ENCODE peak calls at places on chromosomes 2 and 18, in five cellular contexts. V is upper lobe of left lung, Q is stomach, F is HCT116, L is GM23338. O is an unnamed sample.

GRCh38 chr2:237459741-237460174 is 27.3 kb upstream of the MLPH start:
- DNase-seq in V (no peak), Q (no peak), L (no peak), F (no peak), O (no peak)

GRCh38 chr2:150162241-150162942 is 325.1 kb downstream of the RND3 start:
- DNase-seq in V (no peak), Q (no peak), L (no peak), F (no peak), O (no peak)

GRCh38 chr2:237581326-237581725 is 9.2 kb downstream of the RAB17 start:
- DNase-seq in L (no peak), V (no peak), F (no peak), Q (no peak), O (no peak)

GRCh38 chr2:213627835-213628234 is 343.6 kb downstream of the SPAG16 start:
- DNase-seq in Q (no peak), V (no peak), L (no peak), F (no peak), O (no peak)

GRCh38 chr2:117342415-117342814 is 472.1 kb upstream of the DDX18 start:
- DNase-seq in V (no peak), Q (no peak), L (no peak), F (no peak), O (no peak)

GRCh38 chr2:69583434-69583833 is 60.1 kb downstream of the AAK1 start:
- DNase-seq in V (no peak), F (no peak), Q (no peak), L (no peak), O (no peak)

GRCh38 chr18:76436342-76436741 is 58.7 kb downstream of the ZNF516 start:
- DNase-seq in L (no peak), Q (no peak), V (no peak), F (no peak), O (no peak)

GRCh38 chr18:10705291-10705690 is 179.5 kb downstream of the NAPG start:
- DNase-seq in Q (no peak), V (no peak), F (no peak), L (no peak), O (no peak)

GRCh38 chr2:46135936-46136335 is 161.3 kb upstream of the EPAS1 start:
- DNase-seq in L (no peak), V (no peak), Q (no peak), F (no peak), O (no peak)

GRCh38 chr2:9167718-9168657 is 38.6 kb upstream of the ASAP2 start:
- DNase-seq in Q (peak), F (no peak), V (no peak), L (no peak), O (no peak)

GRCh38 chr2:73985318-73986084 is 791 bp downstream of the TET3 start:
- DNase-seq in L (peak), Q (peak), V (peak), F (no peak), O (no peak)

GRCh38 chr2:73984203-73984921 is at the start of gene TET3:
- DNase-seq in F (no peak), Q (peak), V (peak), L (peak), O (no peak)

GRCh38 chr2:73986085-73986680 is 1.5 kb downstream of the TET3 start:
- DNase-seq in F (no peak), Q (peak), V (no peak), L (no peak), O (no peak)

GRCh38 chr2:73983322-73984202 is 1.1 kb upstream of the TET3 start:
- DNase-seq in V (peak), L (peak), Q (peak), F (peak), O (peak)

DNA sequence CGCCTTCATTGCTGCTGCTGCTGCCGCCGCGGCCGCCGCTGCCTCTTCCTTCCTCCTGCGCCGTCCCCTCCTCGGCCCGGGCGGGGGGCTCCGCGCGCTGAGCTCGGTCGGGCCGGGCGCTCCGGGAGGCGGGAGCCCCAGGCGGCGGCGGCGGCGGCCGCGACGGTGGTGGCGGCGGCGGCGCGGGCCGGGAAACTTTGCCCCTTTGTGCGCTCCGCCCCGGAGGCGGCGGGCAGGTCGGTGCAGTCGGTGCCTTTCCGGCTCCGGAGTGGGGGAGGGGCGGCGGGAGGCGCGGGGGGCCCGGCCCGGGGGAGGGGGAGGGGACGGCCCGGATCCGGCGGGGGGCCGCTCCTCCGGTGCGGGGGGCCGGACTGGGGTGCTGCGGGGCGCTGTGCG is 210 bp downstream of the TET3 start:
- DNase-seq in V (peak), Q (peak), F (no peak), L (peak), O (no peak)
- TF ChIP-seq POLR2AphosphoS5 in V (no peak), Q (no peak), F (no peak), L (no peak), O (no peak)

GRCh38 chr2:73920577-73921545 is 5.8 kb upstream of the DGUOK start:
- DNase-seq in V (peak), Q (peak), L (peak), F (peak), O (no peak)

GRCh38 chr2:73917696-73918207 is 8.9 kb upstream of the DGUOK start:
- DNase-seq in F (no peak), Q (no peak), V (no peak), L (no peak), O (no peak)

GRCh38 chr2:73919596-73920228 is 7.0 kb upstream of the DGUOK start:
- DNase-seq in L (no peak), F (no peak), Q (no peak), V (no peak), O (no peak)

GRCh38 chr2:73917296-73917695 is 9.4 kb upstream of the DGUOK start:
- DNase-seq in Q (no peak), F (no peak), L (no peak), V (no peak), O (no peak)

DNA sequence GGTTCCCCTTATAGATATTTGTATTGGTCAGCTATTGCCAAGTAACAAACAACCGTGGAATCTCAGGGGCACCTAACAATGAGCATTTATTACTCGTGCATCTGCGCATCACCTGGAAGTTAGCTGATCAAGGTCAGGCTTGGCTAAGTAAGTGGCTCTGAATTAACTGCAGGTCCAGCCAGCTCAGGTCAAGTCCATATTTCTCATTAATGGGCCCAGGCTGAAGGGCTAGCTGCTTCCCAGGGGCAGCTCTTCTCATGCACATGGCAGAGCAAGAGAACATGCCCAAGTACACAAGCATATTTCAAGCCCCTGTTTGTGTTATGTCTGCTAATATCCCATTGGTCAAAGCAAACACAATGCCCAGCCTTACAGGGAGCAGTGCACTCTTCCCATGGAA is 7.8 kb upstream of the DGUOK start:
- DNase-seq in L (no peak), V (no peak), Q (no peak), F (no peak), O (no peak)
- TF ChIP-seq POLR2AphosphoS5 in L (no peak), V (no peak), Q (no peak), F (no peak), O (no peak)

GRCh38 chr2:60438653-60439052 is 114.8 kb downstream of the BCL11A start:
- DNase-seq in L (no peak), Q (no peak), V (no peak), F (no peak), O (no peak)

GRCh38 chr2:60440080-60440753 is 113.2 kb downstream of the BCL11A start:
- DNase-seq in Q (no peak), V (no peak), F (no peak), L (no peak), O (no peak)

GRCh38 chr2:60440761-60441160 is 112.7 kb downstream of the BCL11A start:
- DNase-seq in L (no peak), Q (no peak), V (no peak), F (no peak), O (no peak)

GRCh38 chr2:60438136-60438535 is 115.3 kb downstream of the BCL11A start:
- DNase-seq in V (no peak), L (no peak), Q (no peak), F (no peak), O (no peak)

DNA sequence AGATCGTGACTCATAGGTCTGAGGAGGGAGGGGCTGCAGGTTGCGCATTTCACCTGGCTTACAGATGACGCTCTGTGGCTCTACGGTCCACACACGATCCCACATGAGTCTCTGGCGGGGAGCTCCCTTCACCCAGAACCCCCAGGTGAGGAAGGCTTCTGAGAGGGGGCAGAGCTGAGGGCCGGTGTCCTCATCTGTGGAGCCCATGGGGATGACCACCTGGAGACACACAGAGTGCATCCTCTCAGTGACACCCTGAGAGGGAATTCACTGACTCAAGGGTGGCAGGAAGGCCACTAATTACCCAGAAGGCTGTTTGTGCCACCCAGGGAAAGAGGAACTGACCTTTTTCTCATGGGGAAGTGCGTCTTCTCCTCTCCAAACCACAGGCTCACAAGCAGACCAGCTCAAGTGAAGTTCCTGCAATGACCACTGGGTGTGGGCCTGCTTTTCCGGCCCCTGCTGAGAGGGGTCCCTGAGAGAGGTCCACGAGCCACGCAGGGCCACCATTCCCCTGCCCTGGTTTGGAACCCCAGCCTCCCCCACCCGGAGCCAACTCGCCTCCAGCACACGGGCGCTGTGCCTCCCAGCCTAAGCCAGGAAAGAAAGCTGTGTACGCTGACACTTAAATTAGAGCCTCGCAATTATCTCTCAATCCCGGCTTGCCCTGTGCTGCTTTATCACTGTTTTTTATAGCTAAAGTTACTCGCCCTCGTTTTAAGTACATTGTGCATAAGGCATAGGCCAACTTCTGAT is 114.1 kb downstream of the BCL11A start:
- DNase-seq in V (peak), L (peak), F (no peak), Q (peak), O (no peak)
- TF ChIP-seq POLR2AphosphoS5 in V (peak), L (no peak), F (no peak), Q (no peak), O (no peak)

GRCh38 chr2:47243596-47244323 is 88.7 kb upstream of the STPG4 start:
- DNase-seq in F (no peak), Q (no peak), L (no peak), V (no peak), O (no peak)
- TF ChIP-seq POLR2AphosphoS5 in F (no peak), Q (no peak), L (no peak), V (no peak), O (no peak)

GRCh38 chr2:105775809-105776559 is 31.3 kb downstream of the NCK2 start:
- DNase-seq in L (no peak), F (no peak), V (no peak), Q (no peak), O (no peak)
- TF ChIP-seq POLR2AphosphoS5 in L (no peak), F (no peak), V (no peak), Q (no peak), O (no peak)

DNA sequence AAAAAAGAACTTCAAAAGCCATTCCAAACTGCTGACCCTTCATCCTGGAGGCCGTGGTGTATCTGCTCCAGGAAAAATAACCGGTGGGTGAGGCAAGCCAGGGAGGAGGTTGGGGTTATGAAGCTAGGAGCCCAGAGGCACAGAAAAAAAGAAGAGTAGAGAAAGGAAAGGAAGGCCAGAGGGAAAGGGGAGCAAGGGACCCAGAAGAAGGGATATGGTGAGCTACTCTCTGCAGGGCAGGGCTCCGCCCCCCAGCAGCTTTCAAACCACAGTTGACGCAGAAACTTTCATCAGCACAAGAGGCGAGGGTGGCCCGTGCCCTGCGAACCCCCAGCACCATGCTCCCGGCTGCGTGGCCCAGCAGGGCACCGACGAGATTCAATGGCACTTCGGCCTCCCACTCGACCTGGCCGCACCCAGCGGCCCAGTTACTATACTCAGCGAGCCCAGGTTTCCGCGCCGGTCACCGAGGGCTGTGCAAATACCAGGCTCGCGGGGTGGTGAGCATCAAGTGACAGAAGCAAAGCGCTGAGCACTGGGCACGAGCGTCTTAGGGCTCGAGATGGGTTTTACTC is 665 bp downstream of the MCM6 start:
- DNase-seq in V (peak), Q (peak), F (no peak), L (peak), O (peak)
- TF ChIP-seq POLR2AphosphoS5 in V (no peak), Q (no peak), F (no peak), L (no peak), O (no peak)

DNA sequence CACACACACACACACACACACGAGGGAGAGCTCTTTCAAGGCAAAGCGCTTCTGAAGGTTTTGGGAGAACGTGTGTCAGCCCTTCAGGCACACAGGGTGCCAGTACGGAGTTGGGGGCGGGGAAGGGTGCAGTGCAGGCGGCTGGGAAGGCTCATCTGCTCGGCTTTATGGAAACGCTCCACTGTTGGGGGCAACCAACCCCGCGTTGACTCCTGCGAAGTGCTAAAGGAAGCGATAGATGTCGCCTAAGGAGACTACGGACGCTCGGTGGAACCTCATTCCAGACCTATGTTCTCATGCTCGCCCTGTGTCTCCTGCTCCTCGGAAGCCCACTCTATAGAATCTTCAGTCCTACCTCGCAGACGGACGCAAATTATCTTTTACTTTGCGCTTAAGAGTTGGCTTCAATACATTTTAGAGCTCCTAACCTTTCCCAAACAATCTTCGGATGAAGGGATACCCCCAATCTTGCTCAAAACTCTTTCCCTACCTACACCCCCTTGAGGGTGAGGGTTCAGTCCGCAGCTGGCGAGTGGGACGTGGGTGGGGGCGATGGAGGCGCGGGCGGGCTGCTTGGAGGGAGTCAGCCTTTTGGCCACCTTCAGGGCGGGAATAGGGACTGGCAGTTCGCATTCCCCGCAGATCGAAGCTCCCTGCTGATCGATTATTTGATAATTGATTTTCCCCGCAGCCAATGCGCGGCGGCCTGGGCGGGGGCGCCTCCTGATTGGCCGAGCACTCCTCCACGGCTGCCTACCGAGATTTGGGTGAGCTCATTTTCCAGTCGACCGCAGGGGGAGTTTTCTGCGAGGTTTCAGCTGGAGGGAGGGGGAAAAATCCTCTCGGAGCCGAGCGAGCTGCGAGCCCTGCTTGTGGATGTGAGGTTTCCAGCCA is 1.9 kb upstream of the MEIS1 start:
- DNase-seq in L (peak), V (peak), F (no peak), Q (peak), O (peak)
- TF ChIP-seq POLR2AphosphoS5 in L (no peak), V (peak), F (no peak), Q (peak), O (peak)

O was measured in breast epithelium.